ENCODE peak calls at places on chromosomes 4 and X, in five cellular contexts. One of them, this sample, is unnamed.

GRCh38 chr4:113445286-113445685 is 316.3 kb downstream of the CAMK2D start:
- DNase-seq in AG04450: no peak
- DNase-seq in cardiac fibroblast: peak
- DNase-seq in HL-60: no peak
- DNase-seq in endothelial cell of umbilical vein: peak
- DNase-seq in this sample: peak

GRCh38 chr4:17562157-17562556 is 14.8 kb upstream of the LAP3 start:
- DNase-seq in AG04450: no peak
- DNase-seq in cardiac fibroblast: no peak
- DNase-seq in HL-60: no peak
- DNase-seq in endothelial cell of umbilical vein: no peak
- DNase-seq in this sample: no peak

GRCh38 chr4:103867311-103867710 is 147.5 kb upstream of the TACR3 start:
- DNase-seq in AG04450: no peak
- DNase-seq in cardiac fibroblast: no peak
- DNase-seq in HL-60: no peak
- DNase-seq in endothelial cell of umbilical vein: no peak
- DNase-seq in this sample: no peak

GRCh38 chrX:122866527-122866926 is 317.6 kb upstream of the GRIA3 start:
- DNase-seq in AG04450: no peak
- DNase-seq in cardiac fibroblast: peak
- DNase-seq in HL-60: no peak
- DNase-seq in endothelial cell of umbilical vein: peak
- DNase-seq in this sample: peak

GRCh38 chr4:183444953-183445543 is 612 bp downstream of the CDKN2AIP start:
- DNase-seq in AG04450: no peak
- DNase-seq in cardiac fibroblast: peak
- DNase-seq in HL-60: peak
- DNase-seq in endothelial cell of umbilical vein: no peak
- DNase-seq in this sample: peak

GRCh38 chr4:29009908-29010307 is 1710.3 kb upstream of the PCDH7 start:
- DNase-seq in AG04450: no peak
- DNase-seq in cardiac fibroblast: no peak
- DNase-seq in HL-60: no peak
- DNase-seq in endothelial cell of umbilical vein: no peak
- DNase-seq in this sample: no peak

GRCh38 chrX:40008841-40009461 is 88.8 kb downstream of the BCOR start:
- DNase-seq in AG04450: no peak
- DNase-seq in cardiac fibroblast: peak
- DNase-seq in HL-60: peak
- DNase-seq in endothelial cell of umbilical vein: no peak
- DNase-seq in this sample: no peak

GRCh38 chrX:150544222-150544787 is 24.1 kb upstream of the MTM1 start:
- DNase-seq in AG04450: no peak
- DNase-seq in cardiac fibroblast: peak
- DNase-seq in HL-60: no peak
- DNase-seq in endothelial cell of umbilical vein: no peak
- DNase-seq in this sample: no peak

DNA sequence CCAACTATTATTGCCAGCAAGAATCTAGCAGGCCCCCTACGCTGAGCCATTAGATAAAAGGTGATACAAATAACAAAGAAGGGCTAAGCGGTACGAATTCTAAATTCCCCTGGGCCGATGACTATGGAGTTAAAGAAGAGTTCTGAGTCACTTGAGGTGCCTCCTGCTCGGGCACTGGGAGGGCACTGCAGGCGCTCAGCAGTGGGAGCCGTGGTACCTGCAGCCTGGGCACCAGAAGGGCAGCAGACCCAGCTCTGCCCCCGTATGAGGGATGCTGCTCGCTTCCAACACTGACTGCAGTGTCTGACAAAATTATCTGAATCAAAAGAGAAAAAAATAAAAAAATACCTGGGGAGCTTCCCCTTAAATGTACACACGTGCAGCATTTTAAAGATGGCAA is 44.1 kb upstream of the MTNR1A start:
- DNase-seq in AG04450: no peak
- DNase-seq in cardiac fibroblast: no peak
- DNase-seq in HL-60: no peak
- DNase-seq in endothelial cell of umbilical vein: no peak
- DNase-seq in this sample: no peak
- H3K4me3 ChIP-seq in AG04450: no peak
- H3K4me3 ChIP-seq in cardiac fibroblast: no peak
- H3K4me3 ChIP-seq in HL-60: no peak
- H3K4me3 ChIP-seq in endothelial cell of umbilical vein: no peak
- H3K4me3 ChIP-seq in this sample: no peak

GRCh38 chrX:54446084-54446483 is 5.9 kb downstream of the TSR2 start:
- DNase-seq in AG04450: no peak
- DNase-seq in cardiac fibroblast: no peak
- DNase-seq in HL-60: no peak
- DNase-seq in endothelial cell of umbilical vein: no peak
- DNase-seq in this sample: no peak

GRCh38 chrX:54442790-54443189 is 2.6 kb downstream of the TSR2 start:
- DNase-seq in AG04450: no peak
- DNase-seq in cardiac fibroblast: no peak
- DNase-seq in HL-60: no peak
- DNase-seq in endothelial cell of umbilical vein: no peak
- DNase-seq in this sample: no peak

GRCh38 chrX:54449929-54450328 is 9.7 kb downstream of the TSR2 start:
- DNase-seq in AG04450: no peak
- DNase-seq in cardiac fibroblast: no peak
- DNase-seq in HL-60: no peak
- DNase-seq in endothelial cell of umbilical vein: no peak
- DNase-seq in this sample: no peak

GRCh38 chrX:54444752-54445151 is 4.5 kb downstream of the TSR2 start:
- DNase-seq in AG04450: no peak
- DNase-seq in cardiac fibroblast: no peak
- DNase-seq in HL-60: no peak
- DNase-seq in endothelial cell of umbilical vein: no peak
- DNase-seq in this sample: no peak

DNA sequence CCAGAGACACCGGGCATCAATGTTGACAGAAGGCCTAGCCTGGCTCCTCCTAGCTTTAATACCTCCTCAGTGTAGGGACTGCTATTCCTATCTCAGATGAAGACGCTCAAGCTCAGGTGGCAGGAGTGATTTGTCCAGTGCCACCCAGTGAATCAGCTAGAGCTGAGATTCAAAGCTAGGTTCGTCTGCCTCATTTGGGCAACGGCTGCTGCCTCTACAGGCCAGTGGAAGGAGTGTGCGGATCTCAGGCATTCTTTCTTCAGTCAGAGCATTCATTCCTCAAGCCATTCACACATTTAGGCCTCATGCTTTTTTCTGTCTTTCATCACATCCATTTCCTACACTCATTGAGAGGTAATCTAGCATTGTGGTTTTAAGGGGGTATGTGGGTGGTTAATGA is 7.3 kb downstream of the TSR2 start:
- DNase-seq in AG04450: no peak
- DNase-seq in cardiac fibroblast: peak
- DNase-seq in HL-60: no peak
- DNase-seq in endothelial cell of umbilical vein: no peak
- DNase-seq in this sample: no peak
- TF ChIP-seq CTCF in AG04450: peak
- TF ChIP-seq CTCF in cardiac fibroblast: no peak
- TF ChIP-seq CTCF in HL-60: peak
- TF ChIP-seq CTCF in endothelial cell of umbilical vein: no peak
- TF ChIP-seq CTCF in this sample: no peak

GRCh38 chrX:71492086-71493065 is 40.5 kb upstream of the OGT start:
- DNase-seq in AG04450: no peak
- DNase-seq in cardiac fibroblast: peak
- DNase-seq in HL-60: peak
- DNase-seq in endothelial cell of umbilical vein: peak
- DNase-seq in this sample: peak
- H3K4me3 ChIP-seq in AG04450: peak
- H3K4me3 ChIP-seq in cardiac fibroblast: peak
- H3K4me3 ChIP-seq in HL-60: peak
- H3K4me3 ChIP-seq in endothelial cell of umbilical vein: peak
- H3K4me3 ChIP-seq in this sample: peak

GRCh38 chrX:110420771-110421498 is 62.3 kb downstream of the RTL9 start:
- DNase-seq in AG04450: no peak
- DNase-seq in cardiac fibroblast: no peak
- DNase-seq in HL-60: no peak
- DNase-seq in endothelial cell of umbilical vein: no peak
- DNase-seq in this sample: no peak
- TF ChIP-seq CTCF in AG04450: peak
- TF ChIP-seq CTCF in cardiac fibroblast: peak
- TF ChIP-seq CTCF in HL-60: no peak
- TF ChIP-seq CTCF in endothelial cell of umbilical vein: no peak
- TF ChIP-seq CTCF in this sample: peak